ENCODE peak calls at places on chromosomes 11 and 22, in six cellular contexts. One of them, this sample, is unnamed.

GRCh38 chr11:64767344-64768299 is 7.8 kb upstream of the PYGM start:
- DNase-seq in A549: peak
- DNase-seq in HepG2: peak
- DNase-seq in K562: no peak
- DNase-seq in GM12878: no peak
- DNase-seq in IMR-90: peak
- DNase-seq in this sample: peak

GRCh38 chr11:48101958-48102357 is 114.7 kb upstream of the OR4B1 start:
- DNase-seq in A549: no peak
- DNase-seq in HepG2: peak
- DNase-seq in K562: no peak
- DNase-seq in GM12878: no peak
- DNase-seq in IMR-90: no peak
- DNase-seq in this sample: no peak

GRCh38 chr11:68942751-68943271 is 38.0 kb downstream of the MRGPRD start:
- DNase-seq in A549: no peak
- DNase-seq in HepG2: no peak
- DNase-seq in K562: no peak
- DNase-seq in GM12878: no peak
- DNase-seq in IMR-90: no peak
- DNase-seq in this sample: no peak

GRCh38 chr22:27603823-27604190 is 197.7 kb downstream of the MN1 start:
- DNase-seq in A549: no peak
- DNase-seq in HepG2: no peak
- DNase-seq in K562: no peak
- DNase-seq in GM12878: no peak
- DNase-seq in IMR-90: no peak
- DNase-seq in this sample: no peak

GRCh38 chr11:79440451-79441158 is at the start of gene TENM4:
- DNase-seq in A549: peak
- DNase-seq in HepG2: no peak
- DNase-seq in K562: no peak
- DNase-seq in GM12878: no peak
- DNase-seq in IMR-90: peak
- DNase-seq in this sample: peak

GRCh38 chr22:42639541-42640241 is 710 bp downstream of the ATP5MGL start:
- DNase-seq in A549: no peak
- DNase-seq in HepG2: no peak
- DNase-seq in K562: no peak
- DNase-seq in GM12878: no peak
- DNase-seq in IMR-90: no peak
- DNase-seq in this sample: no peak

GRCh38 chr11:27234043-27234668 is 128.9 kb downstream of the CCDC34 start:
- DNase-seq in A549: peak
- DNase-seq in HepG2: peak
- DNase-seq in K562: no peak
- DNase-seq in GM12878: peak
- DNase-seq in IMR-90: peak
- DNase-seq in this sample: peak

GRCh38 chr11:129366737-129367597 is 8.7 kb upstream of the BARX2 start:
- DNase-seq in A549: no peak
- DNase-seq in HepG2: no peak
- DNase-seq in K562: no peak
- DNase-seq in GM12878: no peak
- DNase-seq in IMR-90: no peak
- DNase-seq in this sample: no peak

GRCh38 chr11:27678242-27678641 is 22.0 kb downstream of the BDNF start:
- DNase-seq in A549: no peak
- DNase-seq in HepG2: no peak
- DNase-seq in K562: no peak
- DNase-seq in GM12878: no peak
- DNase-seq in IMR-90: peak
- DNase-seq in this sample: no peak

GRCh38 chr11:3859373-3859881 is 4.0 kb downstream of the STIM1 start:
- DNase-seq in A549: no peak
- DNase-seq in HepG2: no peak
- DNase-seq in K562: peak
- DNase-seq in GM12878: no peak
- DNase-seq in IMR-90: no peak
- DNase-seq in this sample: no peak

DNA sequence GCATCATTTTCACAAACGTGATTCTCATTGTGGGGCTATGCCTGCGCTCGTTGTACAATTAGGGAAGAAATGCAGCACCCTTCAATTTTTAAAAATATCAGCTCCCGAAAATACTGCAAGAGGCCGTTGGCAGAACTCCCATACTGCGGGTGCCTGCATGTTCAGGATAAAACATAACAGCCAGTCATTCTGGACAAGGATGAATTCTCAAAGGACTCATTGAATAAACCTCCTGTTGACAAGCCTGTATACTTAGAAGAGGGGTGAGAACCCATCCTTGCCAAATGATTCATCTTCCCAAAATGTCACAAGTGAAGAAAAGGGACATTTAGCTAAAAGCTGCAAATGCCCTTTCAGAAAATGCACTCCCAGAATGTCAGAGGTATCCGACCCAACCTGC is 141.9 kb downstream of the CSNK2A3 start:
- DNase-seq in A549: no peak
- DNase-seq in HepG2: no peak
- DNase-seq in K562: no peak
- DNase-seq in GM12878: no peak
- DNase-seq in IMR-90: no peak
- DNase-seq in this sample: no peak
- TF ChIP-seq BHLHE40 in A549: no peak
- TF ChIP-seq BHLHE40 in HepG2: no peak
- TF ChIP-seq BHLHE40 in K562: no peak
- TF ChIP-seq BHLHE40 in GM12878: no peak
- TF ChIP-seq BHLHE40 in IMR-90: no peak
- TF ChIP-seq BHLHE40 in this sample: no peak

DNA sequence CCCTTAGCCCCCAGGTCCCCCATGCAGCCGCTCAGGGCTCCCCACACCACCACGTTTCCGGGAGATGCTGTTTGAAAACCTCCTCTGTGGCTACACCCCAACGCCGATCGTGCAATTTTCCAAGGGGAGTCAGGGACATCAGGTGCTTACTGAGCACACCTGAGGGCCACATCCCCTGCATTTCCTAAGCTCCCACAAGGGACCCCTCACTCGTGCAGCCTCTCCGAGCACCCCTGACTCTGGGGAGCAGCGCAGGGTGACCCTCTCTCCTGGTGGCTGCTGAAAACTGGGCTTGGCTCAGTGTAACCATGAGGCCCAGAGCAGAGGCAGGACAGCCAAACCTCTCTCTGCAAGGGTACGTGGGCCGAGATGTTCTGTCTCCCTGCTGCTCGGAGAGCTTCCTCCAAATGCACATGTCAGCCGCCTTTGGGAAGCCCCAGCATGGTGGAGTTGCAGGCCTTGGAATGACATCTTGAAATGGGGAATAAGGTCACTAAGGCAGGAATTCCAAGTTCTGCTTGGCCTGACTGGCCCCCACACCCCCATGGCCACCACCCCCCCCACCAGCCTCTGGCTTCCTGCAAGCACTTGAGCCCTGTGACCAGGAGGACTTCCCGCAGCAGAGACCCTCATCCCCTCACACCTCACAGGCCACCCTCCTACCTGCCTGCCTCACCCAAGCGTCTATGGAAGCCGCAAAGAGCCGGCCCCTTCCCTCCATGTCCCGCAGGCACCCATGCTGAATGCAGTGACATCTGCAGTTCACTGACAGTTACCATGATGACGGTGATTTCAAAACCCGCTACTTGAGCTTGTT is 257.4 kb downstream of the BRD1 start:
- DNase-seq in A549: no peak
- DNase-seq in HepG2: no peak
- DNase-seq in K562: no peak
- DNase-seq in GM12878: no peak
- DNase-seq in IMR-90: no peak
- DNase-seq in this sample: no peak
- TF ChIP-seq BHLHE40 in A549: no peak
- TF ChIP-seq BHLHE40 in HepG2: no peak
- TF ChIP-seq BHLHE40 in K562: no peak
- TF ChIP-seq BHLHE40 in GM12878: no peak
- TF ChIP-seq BHLHE40 in IMR-90: no peak
- TF ChIP-seq BHLHE40 in this sample: no peak

GRCh38 chr11:118916842-118917388 is 8.8 kb downstream of the BCL9L start:
- DNase-seq in A549: peak
- DNase-seq in HepG2: peak
- DNase-seq in K562: no peak
- DNase-seq in GM12878: no peak
- DNase-seq in IMR-90: peak
- DNase-seq in this sample: peak

GRCh38 chr11:118918128-118918685 is 7.5 kb downstream of the BCL9L start:
- DNase-seq in A549: peak
- DNase-seq in HepG2: peak
- DNase-seq in K562: peak
- DNase-seq in GM12878: no peak
- DNase-seq in IMR-90: peak
- DNase-seq in this sample: peak

GRCh38 chr11:118921121-118921928 is 4.4 kb downstream of the BCL9L start:
- DNase-seq in A549: peak
- DNase-seq in HepG2: peak
- DNase-seq in K562: no peak
- DNase-seq in GM12878: no peak
- DNase-seq in IMR-90: peak
- DNase-seq in this sample: no peak

GRCh38 chr11:118917488-118918127 is 8.1 kb downstream of the BCL9L start:
- DNase-seq in A549: peak
- DNase-seq in HepG2: peak
- DNase-seq in K562: no peak
- DNase-seq in GM12878: no peak
- DNase-seq in IMR-90: peak
- DNase-seq in this sample: no peak

GRCh38 chr11:118918686-118919280 is 6.9 kb downstream of the BCL9L start:
- DNase-seq in A549: peak
- DNase-seq in HepG2: no peak
- DNase-seq in K562: no peak
- DNase-seq in GM12878: no peak
- DNase-seq in IMR-90: peak
- DNase-seq in this sample: no peak
- TF ChIP-seq BHLHE40 in A549: no peak
- TF ChIP-seq BHLHE40 in HepG2: no peak
- TF ChIP-seq BHLHE40 in K562: no peak
- TF ChIP-seq BHLHE40 in GM12878: no peak
- TF ChIP-seq BHLHE40 in IMR-90: no peak
- TF ChIP-seq BHLHE40 in this sample: no peak

DNA sequence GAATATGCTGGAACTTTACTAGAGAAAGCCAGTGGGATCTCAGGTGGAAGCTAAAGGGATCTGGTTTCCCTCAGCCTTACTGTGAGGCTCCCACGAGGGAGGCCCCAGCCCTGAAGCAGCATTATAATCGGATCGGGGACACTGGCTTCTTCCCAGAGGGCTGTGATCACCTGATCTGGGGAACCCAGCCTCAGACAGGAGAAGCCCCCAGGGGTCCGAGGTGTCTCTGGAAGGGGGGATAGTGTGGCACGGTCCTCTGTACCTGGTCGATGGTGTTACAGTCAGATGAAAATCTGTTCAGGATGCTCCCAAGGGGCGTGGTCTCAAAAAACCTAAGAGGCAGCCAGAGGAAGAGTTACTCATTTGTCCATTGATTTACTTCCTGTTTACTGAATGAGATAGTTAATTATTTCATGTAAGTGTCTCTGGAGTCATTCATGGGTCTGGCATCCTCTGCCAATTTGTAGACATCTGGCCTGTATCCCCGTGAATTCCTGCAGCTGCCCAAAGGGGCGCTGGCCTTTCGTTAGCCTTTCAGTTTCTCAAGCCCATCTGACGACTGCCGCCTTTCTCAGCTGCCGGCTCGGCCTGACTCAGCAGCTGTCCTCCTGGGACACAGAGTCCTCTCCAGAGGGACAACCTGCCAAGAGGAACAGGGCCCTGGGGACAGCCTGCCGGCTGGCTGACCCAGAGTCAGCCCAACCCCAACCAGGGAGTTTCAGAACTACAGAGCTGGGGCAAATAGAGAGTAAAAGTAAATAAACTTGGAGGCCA is 17.0 kb upstream of the KCNJ11 start:
- DNase-seq in A549: peak
- DNase-seq in HepG2: peak
- DNase-seq in K562: no peak
- DNase-seq in GM12878: no peak
- DNase-seq in IMR-90: peak
- DNase-seq in this sample: no peak
- TF ChIP-seq BHLHE40 in A549: no peak
- TF ChIP-seq BHLHE40 in HepG2: no peak
- TF ChIP-seq BHLHE40 in K562: no peak
- TF ChIP-seq BHLHE40 in GM12878: no peak
- TF ChIP-seq BHLHE40 in IMR-90: no peak
- TF ChIP-seq BHLHE40 in this sample: no peak

This sample was measured in HEK293T.